ENCODE peak calls at places on chromosomes 11 and 22, in four cellular contexts. B, Y, K and T are unnamed samples.

GRCh38 chr11:3101921-3102640 is 44.9 kb upstream of the CARS1 start:
- DNase-seq in K (no peak), B (no peak), Y (no peak), T (no peak)

GRCh38 chr22:44192098-44192810 is 11.5 kb downstream of the PARVG start:
- DNase-seq in Y (peak), K (no peak), B (no peak), T (no peak)

GRCh38 chr22:47788461-47788860 is 1026.0 kb downstream of the TBC1D22A start:
- DNase-seq in Y (no peak), B (no peak), K (no peak), T (no peak)

GRCh38 chr11:107856180-107856980 is 2.2 kb downstream of the SLC35F2 start:
- DNase-seq in B (no peak), K (no peak), Y (no peak), T (no peak)

GRCh38 chr11:70032943-70033710 is 45.0 kb upstream of the ANO1 start:
- DNase-seq in Y (no peak), K (no peak), B (no peak), T (no peak)

GRCh38 chr11:12746593-12747097 is 72.4 kb downstream of the TEAD1 start:
- DNase-seq in K (no peak), Y (no peak), B (peak), T (peak)

GRCh38 chr11:71580057-71581003 is 2.3 kb downstream of the KRTAP5-11 start:
- DNase-seq in B (peak), K (peak), Y (peak), T (no peak)

GRCh38 chr11:74019104-74019738 is 10.3 kb upstream of the UCP3 start:
- DNase-seq in B (no peak), K (no peak), Y (no peak), T (no peak)

GRCh38 chr11:1116666-1117390 is 40.9 kb upstream of the MUC5AC start:
- DNase-seq in K (no peak), B (no peak), Y (no peak), T (no peak)

GRCh38 chr11:102115557-102115956 is 5.3 kb downstream of the YAP1 start:
- DNase-seq in Y (no peak), B (no peak), K (no peak), T (no peak)

GRCh38 chr11:61834278-61835004 is 6.3 kb downstream of the FADS2 start:
- DNase-seq in K (peak), Y (peak), B (peak), T (no peak)

GRCh38 chr11:123069878-123070821 is 8.2 kb upstream of the HSPA8 start:
- DNase-seq in Y (peak), K (peak), B (no peak), T (no peak)

GRCh38 chr11:47375020-47375419 is 3.3 kb downstream of the SPI1 start:
- DNase-seq in B (no peak), K (no peak), Y (no peak), T (no peak)

GRCh38 chr11:121293276-121293569 is 652 bp downstream of the SC5D start:
- DNase-seq in Y (no peak), K (no peak), B (no peak), T (no peak)

GRCh38 chr22:45568213-45568612 is 65.5 kb downstream of the FBLN1 start:
- DNase-seq in B (no peak), Y (no peak), K (no peak), T (no peak)

GRCh38 chr22:29346659-29347058 is 31.2 kb upstream of the RASL10A start:
- DNase-seq in B (no peak), Y (no peak), K (no peak), T (no peak)

GRCh38 chr11:69442807-69443137 is 38.7 kb upstream of the LINC01488 start:
- DNase-seq in Y (no peak), K (no peak), B (peak), T (no peak)

GRCh38 chr22:37002633-37003032 is 16.6 kb downstream of the TST start:
- DNase-seq in Y (no peak), B (no peak), K (no peak), T (no peak)

GRCh38 chr11:64805481-64805880 is 2.5 kb upstream of the MAP4K2 start:
- DNase-seq in K (no peak), B (no peak), Y (no peak), T (no peak)

GRCh38 chr11:78110351-78110750 is 29.1 kb downstream of the ALG8 start:
- DNase-seq in B (no peak), Y (no peak), K (no peak), T (no peak)

GRCh38 chr11:86476109-86476861 is 101.6 kb downstream of the CCDC81 start:
- DNase-seq in B (no peak), Y (no peak), K (no peak), T (no peak)

GRCh38 chr11:56852131-56852530 is 103.6 kb upstream of the OR9G4 start:
- DNase-seq in B (no peak), Y (no peak), K (no peak), T (no peak)

GRCh38 chr11:48088682-48089050 is 108.3 kb downstream of the PTPRJ start:
- DNase-seq in Y (no peak), K (no peak), B (no peak), T (no peak)

GRCh38 chr22:20324139-20324516 is 4.3 kb upstream of the DGCR6L start:
- DNase-seq in B (no peak), K (no peak), Y (no peak), T (no peak)

GRCh38 chr11:75536786-75537629 is 11.3 kb upstream of the GDPD5 start:
- DNase-seq in K (no peak), B (no peak), Y (peak), T (no peak)

GRCh38 chr11:13761712-13762111 is 93.2 kb downstream of the FAR1 start:
- DNase-seq in B (no peak), Y (no peak), K (no peak), T (no peak)

GRCh38 chr22:42693763-42694683 is 26.6 kb downstream of the A4GALT start:
- DNase-seq in Y (no peak), B (no peak), K (no peak), T (no peak)

GRCh38 chr11:18775492-18776292 is 15.9 kb downstream of the PTPN5 start:
- DNase-seq in K (no peak), Y (peak), B (peak), T (peak)

GRCh38 chr11:111531687-111532364 is 8.7 kb upstream of the LAYN start:
- DNase-seq in B (no peak), Y (peak), K (no peak), T (no peak)

GRCh38 chr11:34346551-34346950 is 11.3 kb downstream of the ABTB2 start:
- DNase-seq in K (no peak), Y (no peak), B (no peak), T (no peak)

GRCh38 chr11:44167047-44167446 is 71.6 kb downstream of the EXT2 start:
- DNase-seq in K (no peak), B (no peak), Y (no peak), T (no peak)

GRCh38 chr11:80873309-80873999 is 1432.6 kb upstream of the TENM4 start:
- DNase-seq in Y (no peak), K (no peak), B (no peak), T (no peak)

GRCh38 chr22:21624120-21624879 is 5.5 kb downstream of the YDJC start:
- DNase-seq in B (peak), K (no peak), Y (peak), T (no peak)